ENCODE peak calls at places on chromosomes 7 and 10, in five cellular contexts. F is colonic mucosa, B is tibial artery, O is thoracic aorta, P is left ventricle myocardium inferior. Z is an unnamed sample.

GRCh38 chr10:114271779-114272167 is 32.7 kb downstream of the VWA2 start:
- DNase-seq in B (peak; percentile 74), O (peak; percentile 17), P (no peak), F (no peak), Z (peak; percentile 50)

GRCh38 chr7:130090745-130091532 is 20.6 kb downstream of the KLHDC10 start:
- DNase-seq in O (no peak), P (no peak), B (no peak), F (no peak), Z (no peak)

GRCh38 chr10:102140218-102140617 is 7.4 kb downstream of the PPRC1 start:
- DNase-seq in P (no peak), F (no peak), O (no peak), B (no peak), Z (no peak)

GRCh38 chr7:3168869-3169268 is 125.2 kb upstream of the CARD11 start:
- DNase-seq in F (no peak), B (no peak), P (no peak), O (no peak), Z (no peak)

GRCh38 chr10:59905066-59905734 is 1.2 kb downstream of the CCDC6 start:
- DNase-seq in P (no peak), F (peak; percentile 68), B (peak; percentile 78), O (no peak), Z (peak; percentile 46)

GRCh38 chr10:4939224-4940072 is 23.8 kb upstream of the AKR1C1 start:
- DNase-seq in F (no peak), P (no peak), O (no peak), B (no peak), Z (no peak)

GRCh38 chr10:103507235-103508191 is 14.0 kb downstream of the NEURL1 start:
- DNase-seq in P (no peak), F (peak; percentile 42), B (no peak), O (no peak), Z (peak; percentile 49)

GRCh38 chr10:110725809-110726641 is 81.9 kb downstream of the RBM20 start:
- DNase-seq in O (no peak), B (no peak), F (no peak), P (no peak), Z (no peak)

GRCh38 chr10:14040787-14041631 is 289.7 kb downstream of the FRMD4A start:
- DNase-seq in P (no peak), B (no peak), O (no peak), F (no peak), Z (no peak)

GRCh38 chr10:13759167-13759566 is 172.4 kb downstream of the PRPF18 start:
- DNase-seq in O (no peak), P (no peak), F (no peak), B (no peak), Z (peak; percentile 18)

GRCh38 chr10:3784510-3785250 is at the start of gene KLF6:
- DNase-seq in P (peak; percentile 63), F (peak; percentile 44), B (peak; percentile 75), O (no peak), Z (peak; percentile 70)

GRCh38 chr10:96512997-96513685 is 585 bp downstream of the TLL2 start:
- DNase-seq in O (no peak), F (peak; percentile 24), B (no peak), P (peak; percentile 36), Z (peak; percentile 17)

GRCh38 chr7:137882261-137882668 is 35.5 kb upstream of the DGKI start:
- DNase-seq in B (peak; percentile 76), F (no peak), O (peak; percentile 21), P (no peak), Z (no peak)

GRCh38 chr10:52318136-52318810 is 4.2 kb downstream of the DKK1 start:
- DNase-seq in O (no peak), P (no peak), F (no peak), B (no peak), Z (no peak)

GRCh38 chr10:125062244-125063208 is 97.8 kb downstream of the CTBP2 start:
- DNase-seq in P (peak; percentile 55), F (no peak), B (no peak), O (no peak), Z (no peak)

GRCh38 chr10:96998329-96998888 is 166.3 kb downstream of the LCOR start:
- DNase-seq in P (no peak), B (no peak), O (no peak), F (no peak), Z (peak; percentile 28)

GRCh38 chr10:113539789-113540188 is 13.1 kb upstream of the HABP2 start:
- DNase-seq in B (no peak), P (no peak), O (no peak), F (no peak), Z (no peak)

GRCh38 chr10:69554611-69555010 is 18.6 kb downstream of the NEUROG3 start:
- DNase-seq in O (no peak), P (no peak), F (no peak), B (no peak), Z (no peak)

GRCh38 chr7:158541330-158542010 is 46.2 kb downstream of the PTPRN2 start:
- DNase-seq in O (no peak), P (no peak), F (no peak), B (no peak), Z (no peak)

GRCh38 chr10:74150151-74151056 is at the start of gene AP3M1:
- DNase-seq in F (peak; percentile 86), P (peak; percentile 84), O (peak; percentile 55), B (peak; percentile 89), Z (peak; percentile 89)

GRCh38 chr7:139421123-139421522 is 61.4 kb downstream of the LUC7L2 start:
- DNase-seq in O (no peak), B (no peak), P (no peak), F (no peak), Z (no peak)

GRCh38 chr10:116470768-116471415 is 43.2 kb downstream of the PNLIPRP3 start:
- DNase-seq in O (no peak), B (no peak), P (no peak), F (peak; percentile 45), Z (peak; percentile 69)

GRCh38 chr10:64175271-64175962 is 654.2 kb downstream of the REEP3 start:
- DNase-seq in F (no peak), P (no peak), B (no peak), O (no peak), Z (no peak)

GRCh38 chr7:137996386-137996851 is 5.5 kb downstream of the CREB3L2 start:
- DNase-seq in P (peak; percentile 68), O (no peak), B (no peak), F (no peak), Z (peak; percentile 53)

GRCh38 chr10:15763001-15763400 is 43.3 kb upstream of the ITGA8 start:
- DNase-seq in P (peak; percentile 29), B (no peak), F (no peak), O (no peak), Z (no peak)

GRCh38 chr10:126270116-126270515 is 118.2 kb downstream of the ADAM12 start:
- DNase-seq in B (no peak), O (no peak), P (no peak), F (no peak), Z (no peak)

GRCh38 chr7:142407939-142408573 is 150.2 kb upstream of the PRSS58 start:
- DNase-seq in F (no peak), B (no peak), P (no peak), O (no peak), Z (no peak)

GRCh38 chr7:91226411-91226810 is 37.8 kb upstream of the FZD1 start:
- DNase-seq in P (no peak), O (no peak), F (no peak), B (no peak), Z (no peak)

GRCh38 chr7:151863386-151864079 is 13.4 kb downstream of the PRKAG2 start:
- DNase-seq in F (no peak), B (no peak), O (no peak), P (no peak), Z (no peak)

GRCh38 chr7:4911111-4911828 is 27.8 kb upstream of the RADIL start:
- DNase-seq in O (no peak), P (no peak), B (no peak), F (no peak), Z (no peak)

GRCh38 chr10:92024700-92025099 is 101.1 kb downstream of the BTAF1 start:
- DNase-seq in B (no peak), F (no peak), O (no peak), P (no peak), Z (no peak)

GRCh38 chr10:11165591-11166543 is 148.2 kb downstream of the CELF2 start:
- DNase-seq in P (peak; percentile 70), F (peak; percentile 32), O (no peak), B (peak; percentile 87), Z (peak; percentile 40)

GRCh38 chr10:6114299-6114698 is 25.5 kb downstream of the RBM17 start:
- DNase-seq in F (no peak), O (no peak), P (no peak), B (no peak), Z (no peak)
- H3K27ac ChIP-seq in F (no peak overlapping the region), O (peak overlapping the region; percentile 60), P (peak overlapping the region; percentile 69), B (no peak overlapping the region), Z (no peak overlapping the region)

DNA sequence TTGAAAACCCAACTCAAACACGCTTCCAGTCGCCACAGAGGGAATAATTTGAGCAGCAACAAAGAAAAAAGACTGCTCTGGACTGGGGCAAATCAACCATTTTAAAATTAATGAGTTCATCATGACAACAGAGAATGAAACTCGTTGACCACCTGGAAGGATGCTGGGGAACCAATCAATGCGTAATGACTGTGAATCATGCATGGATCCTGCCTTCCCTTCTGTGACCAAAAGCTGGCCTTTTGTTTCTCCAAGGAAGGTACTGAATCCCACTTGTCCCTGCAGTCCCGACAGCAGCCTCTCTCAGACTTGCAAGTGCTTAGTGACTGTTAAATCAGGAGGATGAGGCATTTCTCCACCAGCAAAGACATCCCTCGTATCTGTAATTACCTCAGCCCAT is 68.0 kb upstream of the TNS3 start:
- DNase-seq in P (no peak), B (no peak), F (no peak), O (no peak), Z (no peak)
- H3K27ac ChIP-seq in P (no peak overlapping the region), B (no peak overlapping the region), F (no peak overlapping the region), O (no peak overlapping the region), Z (no peak overlapping the region)

DNA sequence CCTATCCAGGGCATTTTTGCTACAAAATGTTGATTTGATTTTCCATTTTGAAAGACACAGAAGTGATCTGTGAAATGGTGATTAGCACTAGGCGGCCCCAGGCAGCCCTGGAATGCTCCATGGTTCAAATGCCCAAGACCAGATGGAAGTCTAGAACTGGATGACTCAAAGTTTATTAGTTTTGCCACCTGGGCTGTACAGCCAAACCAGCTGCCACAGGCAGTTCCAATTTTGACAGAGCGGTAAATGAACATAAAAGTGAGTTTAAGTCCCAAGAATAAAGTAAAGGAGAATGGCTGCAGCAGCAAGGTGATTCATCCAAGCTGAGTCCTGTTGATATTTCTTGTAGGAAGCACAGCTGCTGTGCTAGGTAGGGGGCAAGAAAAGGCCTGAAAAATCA is 180.5 kb downstream of the SUGCT start:
- DNase-seq in P (no peak), B (no peak), F (no peak), O (no peak), Z (no peak)
- H3K27ac ChIP-seq in P (no peak overlapping the region), B (no peak overlapping the region), F (no peak overlapping the region), O (no peak overlapping the region), Z (no peak overlapping the region)

DNA sequence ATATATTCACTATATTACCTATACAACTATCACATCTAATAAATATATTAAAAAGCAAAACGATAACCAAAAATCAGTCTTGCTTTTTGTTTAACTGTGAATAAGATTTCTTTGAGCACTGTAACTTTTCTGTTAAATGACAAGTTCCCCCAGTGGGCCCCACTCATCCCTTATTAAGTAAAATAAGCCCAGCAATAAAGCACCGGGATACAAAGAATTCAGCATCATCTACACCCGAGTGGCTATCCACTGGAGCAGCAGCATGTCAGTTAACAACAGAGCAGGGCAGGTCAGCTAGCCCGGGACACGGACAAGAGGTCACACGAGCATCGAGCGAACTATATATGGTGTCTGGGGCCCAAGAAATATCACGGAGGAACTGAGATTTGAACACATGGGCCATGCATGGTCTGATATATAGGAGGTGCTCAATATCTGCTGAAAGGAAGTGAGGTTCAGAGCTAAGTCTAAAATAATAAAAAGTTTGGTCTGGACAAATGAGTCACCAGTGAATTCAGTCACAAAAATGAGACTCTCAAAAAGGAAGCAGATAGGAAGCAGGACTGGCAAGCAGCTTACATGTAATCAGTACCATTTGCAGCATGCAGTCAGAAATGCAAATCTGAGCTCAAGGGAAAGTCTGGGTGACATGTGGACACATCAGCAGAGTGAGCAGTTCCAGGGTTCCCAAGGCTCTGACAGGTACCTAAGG is 4.1 kb downstream of the ERCC6 start:
- DNase-seq in F (no peak), P (no peak), O (no peak), B (no peak), Z (no peak)
- H3K27ac ChIP-seq in F (no peak overlapping the region), P (peak overlapping the region; percentile 63), O (peak overlapping the region; percentile 66), B (peak overlapping the region; percentile 20), Z (no peak overlapping the region)